ENCODE peak calls at places on chromosomes 12 and 14, in five cellular contexts. H, U, N, L and B are unnamed samples.

GRCh38 chr14:35747379-35747778 is 61.7 kb downstream of the RALGAPA1 start:
- DNase-seq in L (no peak), N (no peak), U (no peak), H (no peak), B (no peak)

GRCh38 chr14:99688210-99688581 is 4.1 kb downstream of the CYP46A1 start:
- DNase-seq in L (no peak), H (no peak), N (no peak), U (no peak), B (no peak)

GRCh38 chr12:119061208-119061796 is 80.0 kb downstream of the SRRM4 start:
- DNase-seq in U (peak; percentile 86), L (no peak), H (no peak), N (no peak), B (no peak)

GRCh38 chr12:76636141-76636692 is 76.6 kb upstream of the OSBPL8 start:
- DNase-seq in H (no peak), U (no peak), N (no peak), L (no peak), B (no peak)

GRCh38 chr12:16228067-16228466 is 49.4 kb downstream of the SLC15A5 start:
- DNase-seq in N (no peak), H (no peak), U (no peak), L (no peak), B (no peak)

GRCh38 chr14:67846029-67846610 is 26.5 kb downstream of the RAD51B start:
- DNase-seq in H (no peak), U (no peak), N (no peak), L (no peak), B (no peak)

GRCh38 chr12:26728205-26729050 is 104.6 kb downstream of the ITPR2 start:
- DNase-seq in L (no peak), H (no peak), N (no peak), U (no peak), B (no peak)

GRCh38 chr12:60689137-60689536 is 1093.3 kb downstream of the SLC16A7 start:
- DNase-seq in N (no peak), H (no peak), U (no peak), L (peak; percentile 37), B (no peak)

GRCh38 chr12:46786774-46787173 is 39.0 kb downstream of the SLC38A4 start:
- DNase-seq in L (no peak), H (no peak), N (no peak), U (no peak), B (no peak)

GRCh38 chr14:103068351-103069073 is 11.2 kb upstream of the CDC42BPB start:
- DNase-seq in L (no peak), H (no peak), N (no peak), U (no peak), B (no peak)

GRCh38 chr12:76611533-76611932 is 52.0 kb upstream of the OSBPL8 start:
- DNase-seq in U (no peak), L (no peak), N (no peak), H (no peak), B (no peak)

GRCh38 chr12:114687802-114688201 is 3.8 kb upstream of the TBX3 start:
- DNase-seq in L (no peak), N (no peak), U (no peak), H (no peak), B (no peak)

GRCh38 chr14:61188936-61189808 is 92.0 kb downstream of the TMEM30B start:
- DNase-seq in L (no peak), U (peak; percentile 56), H (no peak), N (no peak), B (peak; percentile 22)

GRCh38 chr12:131415781-131416180 is 295.1 kb upstream of the SFSWAP start:
- DNase-seq in L (peak; percentile 27), U (no peak), H (no peak), N (no peak), B (no peak)

GRCh38 chr14:64474041-64474440 is 8.7 kb downstream of the AKAP5 start:
- DNase-seq in H (no peak), N (no peak), L (no peak), U (no peak), B (no peak)

GRCh38 chr14:87615822-87616679 is 376.9 kb downstream of the GALC start:
- DNase-seq in L (peak; percentile 77), H (peak; percentile 47), N (no peak), U (peak; percentile 78), B (peak; percentile 24)

GRCh38 chr12:106302401-106303201 is at the start of gene TCP11L2:
- DNase-seq in N (peak; percentile 87), L (peak; percentile 78), H (peak; percentile 71), U (peak; percentile 91), B (peak; percentile 87)

GRCh38 chr12:80317899-80318298 is 126.1 kb upstream of the PTPRQ start:
- DNase-seq in H (no peak), N (no peak), L (no peak), U (no peak), B (no peak)

GRCh38 chr12:122691566-122691965 is 11.6 kb downstream of the HCAR2 start:
- DNase-seq in H (no peak), U (no peak), N (no peak), L (no peak), B (no peak)

GRCh38 chr12:110619534-110619953 is 5.6 kb downstream of the TCTN1 start:
- DNase-seq in L (no peak), H (no peak), U (no peak), N (no peak), B (no peak)

GRCh38 chr12:57941165-57941894 is at the start of gene ATP23:
- DNase-seq in N (peak; percentile 87), H (peak; percentile 68), U (peak; percentile 96), L (peak; percentile 89), B (peak; percentile 80)

GRCh38 chr14:102019141-102019540 is 54.8 kb downstream of the DYNC1H1 start:
- DNase-seq in N (peak; percentile 64), U (no peak), H (no peak), L (no peak), B (no peak)

GRCh38 chr12:7907009-7907408 is 29.0 kb downstream of the SLC2A3 start:
- DNase-seq in L (peak; percentile 48), U (peak; percentile 87), H (peak; percentile 9), N (no peak), B (no peak)

GRCh38 chr12:52772188-52772587 is 5.0 kb downstream of the KRT76 start:
- DNase-seq in L (no peak), N (no peak), H (no peak), U (no peak), B (no peak)